ENCODE peak calls at places on chromosomes 7 and 10, in four cellular contexts. One of them, this sample, is unnamed.

GRCh38 chr10:44959243-44960097 is at the start of gene RASSF4:
- DNase-seq in colonic mucosa: peak; percentile 97
- DNase-seq in suprapubic skin: peak; percentile 96
- DNase-seq in cardiac muscle cell: peak; percentile 87
- DNase-seq in this sample: peak; percentile 92

GRCh38 chr10:75956624-75957023 is 525.2 kb downstream of the LRMDA start:
- DNase-seq in cardiac muscle cell: no peak
- DNase-seq in suprapubic skin: no peak
- DNase-seq in colonic mucosa: no peak
- DNase-seq in this sample: no peak

GRCh38 chr7:45700556-45700955 is 126.4 kb downstream of the ADCY1 start:
- DNase-seq in suprapubic skin: peak; percentile 80
- DNase-seq in colonic mucosa: no peak
- DNase-seq in cardiac muscle cell: no peak
- DNase-seq in this sample: no peak

GRCh38 chr10:54159924-54160323 is 641.1 kb downstream of the PCDH15 start:
- DNase-seq in cardiac muscle cell: no peak
- DNase-seq in suprapubic skin: no peak
- DNase-seq in colonic mucosa: no peak
- DNase-seq in this sample: no peak

GRCh38 chr7:38630720-38631673 is at the start of gene AMPH:
- DNase-seq in suprapubic skin: peak; percentile 76
- DNase-seq in colonic mucosa: peak; percentile 32
- DNase-seq in cardiac muscle cell: peak; percentile 73
- DNase-seq in this sample: no peak

GRCh38 chr10:104246981-104247380 is 7.7 kb upstream of the GSTO1 start:
- DNase-seq in cardiac muscle cell: peak; percentile 32
- DNase-seq in suprapubic skin: no peak
- DNase-seq in colonic mucosa: no peak
- DNase-seq in this sample: no peak

GRCh38 chr10:2631557-2631956 is 435.8 kb upstream of the PFKP start:
- DNase-seq in colonic mucosa: no peak
- DNase-seq in cardiac muscle cell: no peak
- DNase-seq in suprapubic skin: no peak
- DNase-seq in this sample: no peak

GRCh38 chr7:28107960-28108359 is 72.6 kb downstream of the JAZF1 start:
- DNase-seq in suprapubic skin: no peak
- DNase-seq in colonic mucosa: no peak
- DNase-seq in cardiac muscle cell: peak; percentile 25
- DNase-seq in this sample: no peak

GRCh38 chr7:55087521-55087961 is 68.7 kb downstream of the EGFR start:
- DNase-seq in colonic mucosa: no peak
- DNase-seq in cardiac muscle cell: no peak
- DNase-seq in suprapubic skin: no peak
- DNase-seq in this sample: no peak

GRCh38 chr10:110698782-110699201 is 54.7 kb downstream of the RBM20 start:
- DNase-seq in suprapubic skin: no peak
- DNase-seq in cardiac muscle cell: peak; percentile 31
- DNase-seq in colonic mucosa: no peak
- DNase-seq in this sample: no peak

GRCh38 chr7:4798706-4799235 is 23.3 kb downstream of the AP5Z1 start:
- DNase-seq in suprapubic skin: no peak
- DNase-seq in colonic mucosa: no peak
- DNase-seq in cardiac muscle cell: no peak
- DNase-seq in this sample: no peak

GRCh38 chr7:26723140-26723539 is 141.2 kb downstream of the SKAP2 start:
- DNase-seq in colonic mucosa: no peak
- DNase-seq in suprapubic skin: no peak
- DNase-seq in cardiac muscle cell: no peak
- DNase-seq in this sample: no peak

GRCh38 chr7:99824091-99824490 is 3.7 kb upstream of the CYP3A43 start:
- DNase-seq in cardiac muscle cell: no peak
- DNase-seq in colonic mucosa: no peak
- DNase-seq in suprapubic skin: no peak
- DNase-seq in this sample: no peak

GRCh38 chr10:73625884-73626753 is 15.2 kb downstream of the MYOZ1 start:
- DNase-seq in cardiac muscle cell: peak; percentile 98
- DNase-seq in suprapubic skin: peak; percentile 95
- DNase-seq in colonic mucosa: peak; percentile 96
- DNase-seq in this sample: peak; percentile 92

GRCh38 chr10:44196336-44196735 is 188.6 kb downstream of the CXCL12 start:
- DNase-seq in suprapubic skin: no peak
- DNase-seq in colonic mucosa: no peak
- DNase-seq in cardiac muscle cell: no peak
- DNase-seq in this sample: no peak

GRCh38 chr7:51430480-51431086 is 114.0 kb upstream of the COBL start:
- DNase-seq in colonic mucosa: peak; percentile 68
- DNase-seq in cardiac muscle cell: peak; percentile 51
- DNase-seq in suprapubic skin: no peak
- DNase-seq in this sample: peak; percentile 19

DNA sequence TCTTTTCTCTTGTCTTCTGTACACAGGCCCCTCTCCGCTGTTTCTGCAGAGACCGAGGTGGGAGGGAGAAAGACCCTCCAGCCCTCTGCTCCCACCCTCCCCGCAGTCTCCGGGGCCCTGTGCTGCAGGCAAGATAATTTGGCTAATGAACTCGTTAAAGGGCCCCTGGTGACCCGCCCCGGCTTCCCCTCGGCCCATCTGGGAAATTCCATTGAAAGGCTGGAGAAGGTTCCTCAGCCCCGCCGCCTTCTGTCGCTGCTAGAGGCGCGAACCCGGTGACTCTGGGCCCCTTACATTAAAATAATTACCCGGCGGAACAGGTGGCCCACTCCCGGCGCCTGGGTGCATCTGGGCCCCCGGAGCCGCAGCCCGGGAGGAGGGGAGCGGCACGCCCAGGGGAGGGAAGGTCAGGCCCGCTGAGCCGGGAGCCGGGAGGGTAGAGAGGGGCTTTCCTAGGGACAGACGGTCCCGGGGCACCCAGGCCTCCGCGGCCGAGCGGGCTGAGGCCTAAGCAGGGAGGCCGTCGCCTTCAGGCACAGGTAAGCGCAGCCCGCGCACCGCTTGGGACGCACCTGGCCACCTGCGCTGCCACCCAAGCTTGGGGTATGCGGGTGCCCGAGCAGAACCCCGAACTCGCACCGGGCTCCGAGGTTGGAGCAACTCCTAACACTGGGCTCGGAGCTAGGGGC is 7.3 kb upstream of the MNX1 start:
- DNase-seq in colonic mucosa: no peak
- DNase-seq in cardiac muscle cell: no peak
- DNase-seq in suprapubic skin: no peak
- DNase-seq in this sample: no peak
- H3K27me3 ChIP-seq in colonic mucosa: peaks cover 77% of the 10 kb centered on the region
- H3K27me3 ChIP-seq in cardiac muscle cell: peaks cover 100% of the 10 kb centered on the region
- H3K27me3 ChIP-seq in suprapubic skin: peaks cover 100% of the 10 kb centered on the region
- H3K27me3 ChIP-seq in this sample: peaks cover 33% of the 10 kb centered on the region

GRCh38 chr10:126459878-126460481 is 71.7 kb upstream of the ADAM12 start:
- DNase-seq in suprapubic skin: no peak
- DNase-seq in cardiac muscle cell: peak; percentile 78
- DNase-seq in colonic mucosa: no peak
- DNase-seq in this sample: no peak
- H3K27ac ChIP-seq in suprapubic skin: no peak overlapping the region
- H3K27ac ChIP-seq in cardiac muscle cell: no peak overlapping the region
- H3K27ac ChIP-seq in colonic mucosa: no peak overlapping the region
- H3K27ac ChIP-seq in this sample: no peak overlapping the region

DNA sequence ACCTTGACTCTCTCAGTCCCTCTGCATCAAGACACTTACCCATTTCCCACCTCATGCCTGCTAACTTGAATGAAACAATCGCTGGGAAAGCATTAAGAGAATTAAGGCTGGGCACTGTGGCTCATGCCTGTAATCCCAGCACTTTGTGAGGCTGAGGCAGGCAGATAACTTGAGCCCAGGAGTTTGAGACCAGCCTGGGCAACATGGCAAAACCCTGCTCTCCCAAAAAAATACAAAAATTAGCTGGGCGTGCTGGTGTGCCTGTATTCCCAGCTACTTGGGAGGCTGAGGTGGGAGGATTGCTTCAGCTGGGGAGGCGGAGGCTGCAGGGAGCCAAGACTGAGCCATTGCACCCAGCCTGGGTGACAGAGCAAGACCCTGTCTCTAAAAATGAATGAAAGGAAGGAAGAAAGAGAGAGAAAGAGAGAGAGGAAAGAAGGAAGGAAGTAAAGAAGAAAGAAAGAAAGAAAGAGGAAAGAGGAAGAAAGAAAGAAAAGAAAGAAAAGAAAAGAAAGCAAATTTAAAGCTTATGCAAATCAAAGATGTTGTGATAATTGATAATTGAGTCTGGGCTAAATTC is 646 bp downstream of the SERPINE1 start:
- DNase-seq in colonic mucosa: no peak
- DNase-seq in cardiac muscle cell: no peak
- DNase-seq in suprapubic skin: no peak
- DNase-seq in this sample: no peak
- H3K27me3 ChIP-seq in colonic mucosa: no peaks in the 10 kb centered on the region
- H3K27me3 ChIP-seq in cardiac muscle cell: no peaks in the 10 kb centered on the region
- H3K27me3 ChIP-seq in suprapubic skin: no peaks in the 10 kb centered on the region
- H3K27me3 ChIP-seq in this sample: peaks cover 6% of the 10 kb centered on the region

GRCh38 chr7:76080211-76080610 is 32.3 kb downstream of the MDH2 start:
- DNase-seq in cardiac muscle cell: peak; percentile 25
- DNase-seq in colonic mucosa: no peak
- DNase-seq in suprapubic skin: no peak
- DNase-seq in this sample: no peak

GRCh38 chr7:76089865-76090495 is 42.1 kb downstream of the MDH2 start:
- DNase-seq in cardiac muscle cell: no peak
- DNase-seq in colonic mucosa: no peak
- DNase-seq in suprapubic skin: no peak
- DNase-seq in this sample: no peak

GRCh38 chr7:76091506-76091905 is 43.6 kb downstream of the MDH2 start:
- DNase-seq in suprapubic skin: no peak
- DNase-seq in cardiac muscle cell: no peak
- DNase-seq in colonic mucosa: no peak
- DNase-seq in this sample: no peak

DNA sequence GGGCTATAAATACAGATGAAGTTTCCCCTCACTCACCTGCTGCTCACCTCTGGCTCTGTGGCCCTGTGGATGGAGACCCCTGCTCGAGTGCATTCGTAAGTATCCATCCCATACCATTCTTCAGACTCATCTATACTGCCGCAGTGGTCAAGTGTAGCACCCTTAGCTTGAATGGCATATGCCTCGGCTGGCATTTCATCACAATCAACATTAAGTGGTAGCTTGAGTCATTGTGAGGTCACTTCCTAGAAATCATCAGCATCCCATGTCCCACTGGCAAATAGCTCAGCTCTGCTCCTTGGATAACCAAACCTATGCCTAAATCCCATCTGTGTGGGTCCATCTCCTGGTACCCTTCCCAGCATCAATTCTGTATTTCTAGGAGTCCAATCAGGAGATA is 38.2 kb downstream of the MDH2 start:
- DNase-seq in colonic mucosa: no peak
- DNase-seq in suprapubic skin: no peak
- DNase-seq in cardiac muscle cell: no peak
- DNase-seq in this sample: no peak
- H3K27ac ChIP-seq in colonic mucosa: no peak overlapping the region
- H3K27ac ChIP-seq in suprapubic skin: no peak overlapping the region
- H3K27ac ChIP-seq in cardiac muscle cell: no peak overlapping the region
- H3K27ac ChIP-seq in this sample: no peak overlapping the region

GRCh38 chr7:35252584-35252983 is 1.3 kb downstream of the TBX20 start:
- DNase-seq in colonic mucosa: no peak
- DNase-seq in cardiac muscle cell: peak; percentile 39
- DNase-seq in suprapubic skin: no peak
- DNase-seq in this sample: no peak
- H3K27me3 ChIP-seq in colonic mucosa: peaks cover 84% of the 10 kb centered on the region
- H3K27me3 ChIP-seq in cardiac muscle cell: peaks cover 29% of the 10 kb centered on the region
- H3K27me3 ChIP-seq in suprapubic skin: peaks cover 100% of the 10 kb centered on the region
- H3K27me3 ChIP-seq in this sample: peaks cover 33% of the 10 kb centered on the region

GRCh38 chr7:134747326-134747725 is 32.1 kb upstream of the CALD1 start:
- DNase-seq in suprapubic skin: no peak
- DNase-seq in cardiac muscle cell: no peak
- DNase-seq in colonic mucosa: no peak
- DNase-seq in this sample: no peak
- H3K27ac ChIP-seq in suprapubic skin: no peak overlapping the region
- H3K27ac ChIP-seq in cardiac muscle cell: no peak overlapping the region
- H3K27ac ChIP-seq in colonic mucosa: no peak overlapping the region
- H3K27ac ChIP-seq in this sample: no peak overlapping the region

DNA sequence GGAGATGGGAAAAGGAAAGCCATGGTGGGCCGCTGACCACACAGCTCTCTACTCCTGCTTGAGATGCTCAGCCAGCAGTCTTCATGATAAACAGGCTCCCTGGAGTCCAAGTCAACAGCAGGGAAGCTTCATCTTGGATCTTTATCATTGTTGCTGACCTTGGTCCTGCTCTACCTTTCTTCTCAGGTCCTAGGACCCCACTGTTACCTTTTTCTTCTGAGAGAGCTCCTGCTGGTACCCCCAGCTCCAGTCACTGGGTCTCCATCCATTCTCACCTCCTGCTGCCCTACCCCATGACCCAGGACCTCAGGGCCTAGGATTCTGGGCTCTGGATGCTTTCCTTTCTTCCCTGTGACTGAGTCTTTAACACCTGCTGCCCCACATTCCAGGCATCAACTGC is 5.2 kb upstream of the CRTAC1 start:
- DNase-seq in suprapubic skin: no peak
- DNase-seq in colonic mucosa: no peak
- DNase-seq in cardiac muscle cell: no peak
- DNase-seq in this sample: no peak
- H3K27me3 ChIP-seq in suprapubic skin: peaks cover 71% of the 10 kb centered on the region
- H3K27me3 ChIP-seq in colonic mucosa: peaks cover 10% of the 10 kb centered on the region
- H3K27me3 ChIP-seq in cardiac muscle cell: peaks cover 98% of the 10 kb centered on the region
- H3K27me3 ChIP-seq in this sample: peaks cover 25% of the 10 kb centered on the region

GRCh38 chr7:12714436-12714737 is 27.0 kb downstream of the ARL4A start:
- DNase-seq in colonic mucosa: no peak
- DNase-seq in cardiac muscle cell: no peak
- DNase-seq in suprapubic skin: no peak
- DNase-seq in this sample: no peak
- H3K27ac ChIP-seq in colonic mucosa: peak overlapping the region; percentile 87
- H3K27ac ChIP-seq in cardiac muscle cell: no peak overlapping the region
- H3K27ac ChIP-seq in suprapubic skin: peak overlapping the region; percentile 89
- H3K27ac ChIP-seq in this sample: no peak overlapping the region

This sample was measured in CD8-positive, alpha-beta T cell.